ENCODE peak calls at places on chromosomes 2 and 18, in five cellular contexts. Z is NCI-H774; R is stimulated activated CD4-positive, alpha-beta T cell treated with anti-CD3 and anti-CD28 coated beads, Interleukin-4, amount 100 ng/mL, for 4 hours; N is activated CD4-positive, alpha-beta T cell treated with anti-CD3 and anti-CD28 coated beads, Interleukin-2, amount 50 U/mL, for 48 hours; I is SW480. E is an unnamed sample.
A peak's percentile ranks its signal among the peaks of the same experiment; 100 is the strongest.

GRCh38 chr2:222433381-222434173 is 9.2 kb downstream of the SGPP2 start:
- DNase-seq in Z (no peak), R (no peak), N (no peak), I (no peak), E (no peak)

GRCh38 chr2:113291191-113291590 is 12.5 kb upstream of the PAX8 start:
- DNase-seq in Z (no peak), R (no peak), N (no peak), I (no peak), E (no peak)

GRCh38 chr2:27596627-27597026 is 13.8 kb downstream of the ZNF512 start:
- DNase-seq in Z (no peak), R (no peak), N (no peak), I (no peak), E (no peak)

GRCh38 chr2:207478572-207478971 is 51.2 kb upstream of the CREB1 start:
- DNase-seq in Z (no peak), R (no peak), N (no peak), I (no peak), E (no peak)

GRCh38 chr2:34316788-34317187 is 717.7 kb upstream of the FAM98A start:
- DNase-seq in Z (no peak), R (no peak), N (no peak), I (no peak), E (no peak)

GRCh38 chr18:2948038-2948437 is 64.9 kb downstream of the LPIN2 start:
- DNase-seq in Z (no peak), R (no peak), N (no peak), I (peak; percentile 17), E (no peak)

GRCh38 chr18:25326231-25327042 is 25.5 kb downstream of the ZNF521 start:
- DNase-seq in Z (no peak), R (no peak), N (no peak), I (no peak), E (no peak)

GRCh38 chr2:158729873-158730620 is 65.1 kb upstream of the DAPL1 start:
- DNase-seq in Z (no peak), R (no peak), N (no peak), I (no peak), E (no peak)

GRCh38 chr2:24404582-24404981 is 44.2 kb upstream of the ITSN2 start:
- DNase-seq in Z (no peak), R (no peak), N (no peak), I (no peak), E (no peak)

GRCh38 chr2:143730155-143730949 is 601.1 kb downstream of the ARHGAP15 start:
- DNase-seq in Z (no peak), R (no peak), N (peak; percentile 5), I (peak; percentile 18), E (no peak)

GRCh38 chr2:47437287-47437686 is 34.3 kb downstream of the MSH2 start:
- DNase-seq in Z (no peak), R (no peak), N (no peak), I (peak; percentile 66), E (peak; percentile 50)

E was measured in OCI-LY7.